ENCODE peak calls at places on chromosomes 1 and 21, in four cellular contexts. One of them, this sample, is unnamed.

GRCh38 chr1:219296430-219296850 is 122.8 kb downstream of the LYPLAL1 start:
- DNase-seq in adrenal gland: no peak
- DNase-seq in suprapubic skin: no peak
- DNase-seq in sigmoid colon: no peak
- DNase-seq in this sample: no peak

GRCh38 chr1:46174448-46175231 is at the start of gene TSPAN1:
- DNase-seq in adrenal gland: peak
- DNase-seq in suprapubic skin: no peak
- DNase-seq in sigmoid colon: peak
- DNase-seq in this sample: no peak

GRCh38 chr1:221419513-221420088 is 322.3 kb downstream of the DUSP10 start:
- DNase-seq in adrenal gland: no peak
- DNase-seq in suprapubic skin: no peak
- DNase-seq in sigmoid colon: no peak
- DNase-seq in this sample: no peak

GRCh38 chr1:91011726-91012125 is 10.1 kb downstream of the ZNF644 start:
- DNase-seq in adrenal gland: no peak
- DNase-seq in suprapubic skin: no peak
- DNase-seq in sigmoid colon: no peak
- DNase-seq in this sample: no peak

GRCh38 chr21:20999567-21000169 is 1.5 kb downstream of the NCAM2 start:
- DNase-seq in adrenal gland: peak
- DNase-seq in suprapubic skin: no peak
- DNase-seq in sigmoid colon: no peak
- DNase-seq in this sample: no peak

GRCh38 chr1:91835087-91835521 is 50.8 kb downstream of the TGFBR3 start:
- DNase-seq in adrenal gland: no peak
- DNase-seq in suprapubic skin: no peak
- DNase-seq in sigmoid colon: no peak
- DNase-seq in this sample: no peak

GRCh38 chr1:19429611-19430010 is 55.7 kb downstream of the CAPZB start:
- DNase-seq in adrenal gland: no peak
- DNase-seq in suprapubic skin: no peak
- DNase-seq in sigmoid colon: peak
- DNase-seq in this sample: no peak

GRCh38 chr1:27655151-27655929 is 16.7 kb downstream of the IFI6 start:
- DNase-seq in adrenal gland: no peak
- DNase-seq in suprapubic skin: no peak
- DNase-seq in sigmoid colon: no peak
- DNase-seq in this sample: no peak

GRCh38 chr1:101002551-101002950 is 23.0 kb downstream of the DPH5 start:
- DNase-seq in adrenal gland: no peak
- DNase-seq in suprapubic skin: no peak
- DNase-seq in sigmoid colon: no peak
- DNase-seq in this sample: no peak

GRCh38 chr1:86018311-86018923 is 138.2 kb downstream of the COL24A1 start:
- DNase-seq in adrenal gland: peak
- DNase-seq in suprapubic skin: no peak
- DNase-seq in sigmoid colon: no peak
- DNase-seq in this sample: no peak

GRCh38 chr1:9084883-9085282 is 15.4 kb upstream of the SLC2A5 start:
- DNase-seq in adrenal gland: peak
- DNase-seq in suprapubic skin: no peak
- DNase-seq in sigmoid colon: peak
- DNase-seq in this sample: no peak

GRCh38 chr1:92679980-92680379 is 104.9 kb downstream of the EVI5 start:
- DNase-seq in adrenal gland: no peak
- DNase-seq in suprapubic skin: no peak
- DNase-seq in sigmoid colon: no peak
- DNase-seq in this sample: no peak

GRCh38 chr1:201499795-201500669 is 6.9 kb downstream of the CSRP1 start:
- DNase-seq in adrenal gland: no peak
- DNase-seq in suprapubic skin: no peak
- DNase-seq in sigmoid colon: no peak
- DNase-seq in this sample: no peak

GRCh38 chr1:192261476-192261875 is 55.3 kb upstream of the RGS21 start:
- DNase-seq in adrenal gland: no peak
- DNase-seq in suprapubic skin: no peak
- DNase-seq in sigmoid colon: no peak
- DNase-seq in this sample: no peak

GRCh38 chr21:14987370-14988170 is 77.2 kb downstream of the NRIP1 start:
- DNase-seq in adrenal gland: no peak
- DNase-seq in suprapubic skin: no peak
- DNase-seq in sigmoid colon: no peak
- DNase-seq in this sample: no peak

GRCh38 chr1:184379111-184379752 is 7.6 kb upstream of the C1orf21 start:
- DNase-seq in adrenal gland: no peak
- DNase-seq in suprapubic skin: no peak
- DNase-seq in sigmoid colon: no peak
- DNase-seq in this sample: no peak

GRCh38 chr1:81304187-81304586 is 496.5 kb upstream of the ADGRL2 start:
- DNase-seq in adrenal gland: no peak
- DNase-seq in suprapubic skin: no peak
- DNase-seq in sigmoid colon: no peak
- DNase-seq in this sample: no peak

GRCh38 chr1:198934901-198935301 is 296.1 kb downstream of the PTPRC start:
- DNase-seq in adrenal gland: no peak
- DNase-seq in suprapubic skin: no peak
- DNase-seq in sigmoid colon: no peak
- DNase-seq in this sample: no peak

GRCh38 chr1:37556712-37557196 is at the start of gene DNALI1:
- DNase-seq in adrenal gland: peak
- DNase-seq in suprapubic skin: peak
- DNase-seq in sigmoid colon: peak
- DNase-seq in this sample: peak

GRCh38 chr1:60890664-60891063 is 191.7 kb upstream of the NFIA start:
- DNase-seq in adrenal gland: no peak
- DNase-seq in suprapubic skin: no peak
- DNase-seq in sigmoid colon: no peak
- DNase-seq in this sample: no peak

GRCh38 chr1:116127848-116128540 is 16.8 kb downstream of the MAB21L3 start:
- DNase-seq in adrenal gland: no peak
- DNase-seq in suprapubic skin: no peak
- DNase-seq in sigmoid colon: no peak
- DNase-seq in this sample: peak

GRCh38 chr1:113128116-113128515 is 55.1 kb downstream of the LRIG2 start:
- DNase-seq in adrenal gland: no peak
- DNase-seq in suprapubic skin: no peak
- DNase-seq in sigmoid colon: no peak
- DNase-seq in this sample: no peak

GRCh38 chr21:28419811-28420210 is 572.9 kb downstream of the LTN1 start:
- DNase-seq in adrenal gland: no peak
- DNase-seq in suprapubic skin: no peak
- DNase-seq in sigmoid colon: no peak
- DNase-seq in this sample: no peak

GRCh38 chr21:19810779-19811178 is 1187.4 kb upstream of the NCAM2 start:
- DNase-seq in adrenal gland: no peak
- DNase-seq in suprapubic skin: no peak
- DNase-seq in sigmoid colon: no peak
- DNase-seq in this sample: no peak

DNA sequence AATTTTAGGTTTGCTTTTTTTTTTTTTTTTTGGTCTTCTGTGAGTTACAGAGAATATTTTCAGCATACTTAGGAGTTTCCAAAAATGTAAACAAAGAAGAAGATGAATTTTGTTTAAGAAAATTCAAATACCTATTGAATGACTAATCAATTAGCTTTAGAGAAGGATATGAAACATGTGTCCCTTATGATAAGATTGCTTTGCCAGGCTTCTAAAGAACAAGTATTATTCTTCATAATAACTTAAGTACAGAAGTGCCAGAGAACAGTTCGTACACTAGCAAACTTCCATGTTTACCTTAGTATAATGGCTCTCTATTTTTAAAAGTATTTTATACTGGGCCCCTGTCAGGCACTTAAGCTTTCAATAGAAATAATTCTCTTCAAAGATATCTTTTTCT is 1191.0 kb upstream of the NCAM2 start:
- DNase-seq in adrenal gland: no peak
- DNase-seq in suprapubic skin: no peak
- DNase-seq in sigmoid colon: no peak
- DNase-seq in this sample: no peak
- TF ChIP-seq POLR2A in adrenal gland: no peak
- TF ChIP-seq POLR2A in suprapubic skin: no peak
- TF ChIP-seq POLR2A in sigmoid colon: no peak
- TF ChIP-seq POLR2A in this sample: no peak

GRCh38 chr1:1348420-1349255 is 580 bp downstream of the DVL1 start:
- DNase-seq in adrenal gland: peak
- DNase-seq in suprapubic skin: no peak
- DNase-seq in sigmoid colon: no peak
- DNase-seq in this sample: no peak
- H3K4me3 ChIP-seq in adrenal gland: peak
- H3K4me3 ChIP-seq in suprapubic skin: peak
- H3K4me3 ChIP-seq in sigmoid colon: peak
- H3K4me3 ChIP-seq in this sample: peak

DNA sequence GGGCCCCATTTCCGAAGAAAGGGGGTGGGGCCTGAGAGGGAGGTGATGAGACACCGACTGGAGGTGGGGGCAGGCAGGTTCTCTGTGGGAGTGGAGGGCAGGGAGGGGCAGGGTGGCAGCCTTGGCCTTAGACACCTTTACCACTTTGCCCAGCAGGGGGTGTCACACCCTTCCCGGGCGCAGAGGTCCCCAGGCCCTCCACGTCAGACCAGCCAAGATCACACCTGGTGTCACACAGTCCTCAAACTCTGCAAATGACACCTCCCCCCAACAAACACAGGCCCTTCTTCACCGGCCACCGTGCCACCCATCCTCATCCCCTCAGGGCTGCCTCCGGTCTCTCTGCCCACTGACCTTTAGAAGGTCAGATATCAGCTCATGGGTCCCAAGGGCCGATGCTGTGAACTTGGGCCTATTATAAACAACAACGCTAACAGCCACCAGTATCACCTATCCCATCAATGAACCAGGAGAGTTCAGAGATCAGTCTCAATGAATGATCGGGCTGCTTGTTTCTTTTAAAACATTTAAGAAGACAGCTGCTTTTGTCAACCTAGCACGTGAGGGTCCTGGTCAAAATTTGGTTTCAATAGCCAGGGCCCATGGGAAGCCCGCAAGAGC is 103.9 kb downstream of the CASZ1 start:
- DNase-seq in adrenal gland: no peak
- DNase-seq in suprapubic skin: no peak
- DNase-seq in sigmoid colon: no peak
- DNase-seq in this sample: no peak
- TF ChIP-seq POLR2A in adrenal gland: no peak
- TF ChIP-seq POLR2A in suprapubic skin: no peak
- TF ChIP-seq POLR2A in sigmoid colon: no peak
- TF ChIP-seq POLR2A in this sample: no peak

DNA sequence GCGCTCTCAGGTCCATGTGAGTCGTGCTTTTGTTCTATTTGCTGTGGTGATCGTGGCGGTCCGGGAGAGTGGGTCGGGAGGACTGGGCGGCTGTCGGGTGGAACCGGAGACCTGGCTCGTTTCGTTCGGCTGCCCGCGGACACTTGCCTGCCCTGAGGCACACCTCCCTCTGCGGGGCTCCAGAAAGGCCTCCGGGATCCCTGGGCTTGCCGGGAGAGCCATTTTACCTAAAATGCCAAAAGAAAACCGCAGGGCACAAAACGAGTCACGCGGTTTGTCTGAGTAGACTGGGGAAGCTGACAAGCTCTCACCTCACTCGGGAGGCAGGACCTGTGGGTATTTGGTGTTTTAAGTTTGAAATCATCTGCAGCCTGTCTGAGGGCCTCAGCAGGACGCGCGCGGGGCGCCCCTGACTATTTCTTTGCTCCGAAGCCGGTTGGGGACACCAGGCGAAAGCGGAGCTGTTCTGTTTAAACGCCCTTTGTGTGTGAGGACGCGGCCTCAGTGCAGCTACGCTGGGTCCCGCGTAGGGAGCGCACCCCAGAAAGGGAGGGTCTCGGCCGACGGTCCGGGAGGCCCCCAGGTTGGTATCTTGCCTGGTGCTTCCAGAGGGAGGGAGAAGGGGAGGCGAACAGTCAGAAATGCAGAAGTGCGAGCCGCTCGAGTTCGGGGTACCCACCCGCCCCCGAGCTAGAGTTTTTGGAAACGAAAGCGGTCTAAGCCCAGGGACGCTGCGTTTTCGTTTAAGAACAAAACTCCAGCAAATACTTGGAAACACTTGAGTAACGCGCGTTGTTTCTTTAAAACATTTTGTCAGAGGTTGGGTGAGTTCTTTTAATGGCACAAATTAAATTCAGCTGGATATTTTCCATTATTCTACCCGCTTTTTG is 996 bp downstream of the LHX8 start:
- DNase-seq in adrenal gland: no peak
- DNase-seq in suprapubic skin: no peak
- DNase-seq in sigmoid colon: peak
- DNase-seq in this sample: no peak
- H3K4me3 ChIP-seq in adrenal gland: no peak
- H3K4me3 ChIP-seq in suprapubic skin: peak
- H3K4me3 ChIP-seq in sigmoid colon: peak
- H3K4me3 ChIP-seq in this sample: peak

This sample was measured in esophagus muscularis mucosa.